ENCODE peak calls at places on chromosome 4, in four cellular contexts. N, D, T and A are unnamed samples.

GRCh38 chr4:148054275-148054674 is 322.4 kb downstream of the ARHGAP10 start:
- DNase-seq in N (no peak), D (no peak), T (no peak), A (peak; percentile 52)

GRCh38 chr4:158599150-158599549 is 72.5 kb downstream of the C4orf46 start:
- DNase-seq in N (no peak), D (no peak), T (no peak), A (no peak)

GRCh38 chr4:177190995-177191568 is 118.6 kb upstream of the NEIL3 start:
- DNase-seq in N (no peak), D (no peak), T (no peak), A (peak; percentile 53)

GRCh38 chr4:178165909-178166308 is 723.7 kb upstream of the AGA start:
- DNase-seq in N (no peak), D (no peak), T (no peak), A (no peak)

GRCh38 chr4:181890031-181890430 is 353.2 kb upstream of the TENM3 start:
- DNase-seq in N (no peak), D (no peak), T (no peak), A (no peak)

GRCh38 chr4:118981171-118981838 is 92.7 kb downstream of the SYNPO2 start:
- DNase-seq in N (no peak), D (no peak), T (no peak), A (peak; percentile 49)

GRCh38 chr4:40395908-40396806 is 61.0 kb downstream of the CHRNA9 start:
- DNase-seq in N (peak; percentile 31), D (no peak), T (no peak), A (peak; percentile 88)

GRCh38 chr4:168800926-168801325 is 209.1 kb downstream of the CBR4 start:
- DNase-seq in N (no peak), D (no peak), T (no peak), A (no peak)

GRCh38 chr4:169270156-169270809 is 473 bp downstream of the SH3RF1 start:
- DNase-seq in N (peak; percentile 23), D (peak; percentile 73), T (peak; percentile 59), A (no peak)

GRCh38 chr4:743463-744211 is 38.0 kb downstream of the PCGF3 start:
- DNase-seq in N (no peak), D (no peak), T (no peak), A (no peak)

GRCh38 chr4:103375278-103375677 is 177.1 kb upstream of the CENPE start:
- DNase-seq in N (no peak), D (no peak), T (no peak), A (no peak)

GRCh38 chr4:154911097-154911496 is 130.0 kb downstream of the RBM46 start:
- DNase-seq in N (no peak), D (no peak), T (no peak), A (no peak)

GRCh38 chr4:156945532-156945931 is 26.1 kb downstream of the PDGFC start:
- DNase-seq in N (no peak), D (no peak), T (no peak), A (no peak)

GRCh38 chr4:120895554-120895953 is 27.0 kb downstream of the PRDM5 start:
- DNase-seq in N (no peak), D (no peak), T (no peak), A (no peak)

GRCh38 chr4:83247415-83248357 is 36.9 kb downstream of the COQ2 start:
- DNase-seq in N (no peak), D (no peak), T (no peak), A (no peak)

GRCh38 chr4:145679520-145679919 is 426 bp upstream of the C4orf51 start:
- DNase-seq in N (no peak), D (no peak), T (no peak), A (peak; percentile 69)

GRCh38 chr4:104826171-104826570 is 320.5 kb upstream of the TET2 start:
- DNase-seq in N (no peak), D (no peak), T (no peak), A (no peak)
- TF ChIP-seq CTCF in N (no peak), D (no peak), T (no peak), A (no peak)

GRCh38 chr4:85228264-85228663 is 246.7 kb upstream of the ARHGAP24 start:
- DNase-seq in N (no peak), D (no peak), T (no peak), A (no peak)
- TF ChIP-seq CTCF in N (no peak), D (no peak), T (no peak), A (peak; percentile 6)

GRCh38 chr4:182918044-182918607 is 940 bp upstream of the DCTD start:
- DNase-seq in N (no peak), D (no peak), T (no peak), A (no peak)
- TF ChIP-seq CTCF in N (no peak), D (no peak), T (no peak), A (no peak)

DNA sequence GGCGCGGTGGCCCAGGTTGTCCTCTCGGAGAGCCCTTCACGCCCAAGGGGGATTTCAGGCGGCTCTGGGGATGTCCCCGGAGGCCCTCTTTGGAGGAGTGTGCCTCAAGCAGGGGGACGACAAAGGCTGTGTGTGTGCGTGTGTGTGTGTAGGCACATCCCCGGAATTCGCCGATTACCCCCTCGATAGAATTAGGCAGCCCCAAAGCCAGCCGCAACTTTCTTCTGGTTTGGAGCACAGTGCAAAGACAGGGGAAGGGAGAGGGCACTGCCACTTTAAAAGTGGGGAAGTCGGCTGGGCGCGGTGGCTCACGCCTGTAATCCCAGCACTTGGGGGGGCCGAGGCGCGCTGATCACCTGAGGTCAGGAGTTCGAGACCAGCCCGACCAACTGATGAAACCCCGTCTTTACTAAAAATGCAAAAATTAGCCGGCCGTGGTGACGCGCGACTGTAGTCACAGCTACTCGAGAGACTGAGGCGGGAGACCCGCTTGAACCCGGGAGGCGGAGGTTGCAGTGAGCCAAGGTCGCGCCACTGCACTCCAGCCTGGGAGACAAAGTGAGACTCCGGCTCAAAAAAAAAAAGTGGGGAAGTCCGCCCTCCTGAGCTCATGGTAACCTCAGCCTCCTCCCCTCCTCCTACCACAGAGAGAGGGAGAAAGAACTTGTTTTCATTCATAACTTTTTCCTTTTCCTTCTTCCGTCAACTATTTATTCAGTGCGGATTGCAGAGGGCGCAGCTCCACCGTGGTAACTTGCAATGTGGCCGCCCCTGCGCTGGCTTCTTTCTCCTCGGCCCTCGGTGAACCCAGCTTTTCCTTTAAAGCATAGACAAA is 2.4 kb downstream of the SPRY1 start:
- DNase-seq in N (peak; percentile 53), D (peak; percentile 50), T (peak; percentile 45), A (no peak)
- TF ChIP-seq CTCF in N (no peak), D (peak; percentile 37), T (no peak), A (peak; percentile 41)

GRCh38 chr4:6474053-6474568 is 1.7 kb upstream of the PPP2R2C start:
- DNase-seq in N (no peak), D (no peak), T (peak; percentile 54), A (no peak)
- TF ChIP-seq CTCF in N (no peak), D (no peak), T (peak; percentile 28), A (peak; percentile 43)

GRCh38 chr4:111937368-111937767 is 207.9 kb upstream of the FAM241A start:
- DNase-seq in N (no peak), D (peak; percentile 14), T (no peak), A (no peak)
- TF ChIP-seq CTCF in N (no peak), D (peak; percentile 54), T (no peak), A (peak; percentile 57)